ENCODE peak calls at places on chromosomes 13 and 19, in seven cellular contexts. N, Q, K, J, P, G and Z are unnamed samples.

GRCh38 chr19:50669319-50670101 is 20.3 kb downstream of the C19orf81 start:
- DNase-seq in N (no peak), Q (no peak), K (no peak), J (peak; percentile 68), P (peak; percentile 67), G (peak; percentile 78), Z (no peak)

GRCh38 chr13:76016799-76017198 is 380.7 kb downstream of the LMO7 start:
- DNase-seq in N (no peak), Q (peak; percentile 35), K (peak; percentile 25), J (peak; percentile 20), P (peak; percentile 73), G (peak; percentile 17), Z (peak; percentile 44)

GRCh38 chr19:33904681-33905080 is 108.0 kb downstream of the KCTD15 start:
- DNase-seq in N (no peak), Q (no peak), K (peak; percentile 14), J (no peak), P (peak; percentile 62), G (peak; percentile 40), Z (no peak)

GRCh38 chr13:94620286-94620896 is 18.7 kb downstream of the GPR180 start:
- DNase-seq in N (no peak), Q (peak; percentile 15), K (peak; percentile 39), J (peak; percentile 35), P (no peak), G (peak; percentile 49), Z (no peak)

GRCh38 chr19:46998445-46999142 is 21.0 kb upstream of the NPAS1 start:
- DNase-seq in N (no peak), Q (no peak), K (no peak), J (no peak), P (no peak), G (no peak), Z (no peak)

GRCh38 chr19:9799162-9799561 is 19.7 kb downstream of the FBXL12 start:
- DNase-seq in N (no peak), Q (no peak), K (no peak), J (no peak), P (no peak), G (no peak), Z (no peak)

GRCh38 chr19:8022275-8022674 is 16.8 kb upstream of the ELAVL1 start:
- DNase-seq in N (no peak), Q (no peak), K (no peak), J (peak; percentile 34), P (no peak), G (no peak), Z (no peak)

GRCh38 chr13:74450976-74451375 is 316.8 kb upstream of the KLF12 start:
- DNase-seq in N (no peak), Q (no peak), K (no peak), J (no peak), P (no peak), G (no peak), Z (no peak)

GRCh38 chr13:109668433-109669233 is 117.8 kb downstream of the IRS2 start:
- DNase-seq in N (no peak), Q (no peak), K (no peak), J (no peak), P (no peak), G (peak; percentile 66), Z (no peak)

GRCh38 chr19:35247526-35248309 is 1.1 kb upstream of the LSR start:
- DNase-seq in N (peak; percentile 46), Q (peak; percentile 95), K (peak; percentile 87), J (peak; percentile 80), P (peak; percentile 91), G (no peak), Z (peak; percentile 91)

GRCh38 chr13:60001892-60002291 is 161.8 kb downstream of the DIAPH3 start:
- DNase-seq in N (no peak), Q (no peak), K (no peak), J (no peak), P (no peak), G (no peak), Z (no peak)

GRCh38 chr13:79435549-79435948 is 29.5 kb upstream of the RBM26 start:
- DNase-seq in N (no peak), Q (no peak), K (no peak), J (no peak), P (no peak), G (no peak), Z (no peak)

GRCh38 chr13:99495478-99496321 is 5.6 kb upstream of the TM9SF2 start:
- DNase-seq in N (no peak), Q (no peak), K (peak; percentile 6), J (no peak), P (no peak), G (no peak), Z (no peak)

GRCh38 chr13:99500839-99501134 is 485 bp upstream of the TM9SF2 start:
- DNase-seq in N (no peak), Q (no peak), K (no peak), J (no peak), P (no peak), G (peak; percentile 4), Z (no peak)

GRCh38 chr13:99501135-99501951 is at the start of gene TM9SF2:
- DNase-seq in N (peak; percentile 90), Q (peak; percentile 95), K (peak; percentile 92), J (peak; percentile 80), P (peak; percentile 100), G (peak; percentile 95), Z (peak; percentile 97)

GRCh38 chr13:99496322-99497142 is 4.7 kb upstream of the TM9SF2 start:
- DNase-seq in N (peak; percentile 75), Q (peak; percentile 36), K (peak; percentile 98), J (peak; percentile 13), P (no peak), G (no peak), Z (no peak)

DNA sequence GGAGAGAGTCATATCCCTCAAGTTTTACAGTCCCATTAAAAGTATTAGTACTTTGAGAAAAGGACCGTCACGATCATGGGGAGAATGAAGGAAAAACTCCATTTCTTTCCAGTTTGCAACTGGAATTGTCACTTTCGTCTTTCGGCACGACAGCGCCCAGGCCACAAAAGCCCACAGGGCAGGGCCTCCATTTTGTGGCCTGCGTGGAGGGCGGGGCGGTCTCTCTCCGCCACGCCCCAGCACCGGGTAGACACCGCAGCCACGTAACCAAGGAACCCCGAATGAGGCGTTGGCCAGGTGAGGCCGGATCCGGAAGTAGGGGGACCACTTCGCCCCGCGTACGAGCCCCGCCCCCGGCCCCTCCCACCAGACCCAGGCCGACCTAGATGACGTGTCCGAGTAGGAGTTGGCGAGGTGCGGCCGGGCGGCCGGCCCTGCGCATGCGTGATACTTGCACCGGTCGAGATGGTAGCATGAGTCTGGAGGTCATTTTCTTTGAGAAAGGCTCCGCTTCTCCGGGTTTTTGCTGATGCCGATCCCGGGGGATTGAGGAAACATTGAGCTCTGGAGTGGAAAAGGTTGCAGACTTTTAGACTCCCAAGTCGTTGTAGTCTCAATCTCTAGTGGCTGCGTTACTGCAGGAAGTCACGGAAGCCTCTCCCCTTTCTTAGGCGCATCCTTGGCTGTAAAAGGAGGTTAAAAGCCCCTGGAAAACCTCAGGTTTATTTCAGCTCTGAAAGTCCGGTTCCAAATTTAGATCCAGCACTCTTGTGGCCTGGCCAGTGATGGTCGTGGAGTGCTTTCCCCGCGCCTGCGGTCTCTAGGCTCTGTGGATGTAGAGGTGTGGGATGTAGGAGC is 2.7 kb upstream of the TM9SF2 start:
- DNase-seq in N (peak; percentile 90), Q (peak; percentile 97), K (peak; percentile 96), J (peak; percentile 93), P (peak; percentile 96), G (peak; percentile 96), Z (peak; percentile 94)
- H3K4me1 ChIP-seq in N (peaks cover 7% of the 10 kb centered on the region), Q (peaks cover 23% of the 10 kb centered on the region), K (peaks cover 50% of the 10 kb centered on the region), J (peaks cover 11% of the 10 kb centered on the region), P (no peaks in the 10 kb centered on the region), G (peaks cover 23% of the 10 kb centered on the region), Z (no peaks in the 10 kb centered on the region)

GRCh38 chr19:18434411-18435184 is 3.3 kb downstream of the ISYNA1 start:
- DNase-seq in N (no peak), Q (no peak), K (no peak), J (no peak), P (no peak), G (no peak), Z (no peak)
- H3K4me3 ChIP-seq in N (peak overlapping the region; percentile 58), Q (no peak overlapping the region), K (no peak overlapping the region), J (peak overlapping the region; percentile 24), P (peak overlapping the region; percentile 8), G (no peak overlapping the region), Z (peak overlapping the region; percentile 24)

GRCh38 chr13:47545630-47546029 is 455.4 kb downstream of the SUCLA2 start:
- DNase-seq in N (no peak), Q (no peak), K (no peak), J (no peak), P (no peak), G (no peak), Z (no peak)

GRCh38 chr13:47546265-47546962 is 454.7 kb downstream of the SUCLA2 start:
- DNase-seq in N (no peak), Q (no peak), K (no peak), J (no peak), P (no peak), G (no peak), Z (no peak)

GRCh38 chr13:47546963-47547345 is 454.1 kb downstream of the SUCLA2 start:
- DNase-seq in N (no peak), Q (no peak), K (no peak), J (no peak), P (no peak), G (peak; percentile 5), Z (no peak)

GRCh38 chr13:47548294-47548825 is 452.7 kb downstream of the SUCLA2 start:
- DNase-seq in N (no peak), Q (no peak), K (no peak), J (no peak), P (no peak), G (no peak), Z (no peak)

DNA sequence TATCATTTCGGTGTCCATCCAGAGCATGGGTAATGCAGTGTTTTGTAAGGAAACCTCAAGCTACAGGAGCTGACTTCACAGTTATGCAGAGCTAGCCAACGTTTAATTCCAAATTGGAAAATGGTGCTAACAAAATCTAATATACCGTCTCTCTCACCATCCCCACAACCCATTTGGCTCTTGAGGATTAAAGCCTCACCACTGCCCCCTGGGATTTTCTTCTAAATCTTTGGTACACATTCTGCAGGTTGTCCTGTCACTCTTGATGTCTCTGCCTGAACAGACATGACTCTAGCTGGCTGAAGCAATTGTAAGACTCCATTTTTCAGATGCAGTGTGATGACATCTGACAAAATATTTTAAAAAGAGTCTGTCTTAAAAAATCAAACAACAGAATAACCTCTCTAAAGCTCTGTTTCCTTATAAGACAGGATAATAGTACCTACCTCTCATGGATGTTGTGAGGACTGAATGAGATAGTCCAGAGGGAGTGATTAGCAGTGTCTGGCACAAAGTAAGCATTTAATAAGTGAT is 451.8 kb downstream of the SUCLA2 start:
- DNase-seq in N (no peak), Q (no peak), K (no peak), J (no peak), P (no peak), G (no peak), Z (no peak)
- TF ChIP-seq YY1 in N (no peak), Q (no peak), K (no peak), J (no peak), P (no peak), G (no peak), Z (no peak)

GRCh38 chr13:45825124-45825650 is 26.4 kb downstream of the SIAH3 start:
- DNase-seq in N (no peak), Q (no peak), K (no peak), J (no peak), P (peak; percentile 20), G (peak; percentile 35), Z (no peak)

GRCh38 chr13:45830121-45830520 is 21.4 kb downstream of the SIAH3 start:
- DNase-seq in N (no peak), Q (no peak), K (no peak), J (no peak), P (peak; percentile 19), G (no peak), Z (no peak)

GRCh38 chr13:45828253-45828968 is 23.1 kb downstream of the SIAH3 start:
- DNase-seq in N (no peak), Q (no peak), K (no peak), J (no peak), P (peak; percentile 37), G (no peak), Z (peak; percentile 55)

GRCh38 chr13:45826741-45827140 is 24.8 kb downstream of the SIAH3 start:
- DNase-seq in N (peak; percentile 32), Q (no peak), K (no peak), J (no peak), P (no peak), G (no peak), Z (no peak)

GRCh38 chr13:45827318-45827717 is 24.2 kb downstream of the SIAH3 start:
- DNase-seq in N (no peak), Q (no peak), K (no peak), J (no peak), P (peak; percentile 14), G (no peak), Z (no peak)
- H3K4me1 ChIP-seq in N (no peaks in the 10 kb centered on the region), Q (no peaks in the 10 kb centered on the region), K (no peaks in the 10 kb centered on the region), J (no peaks in the 10 kb centered on the region), P (peaks cover 10% of the 10 kb centered on the region), G (peaks cover 26% of the 10 kb centered on the region), Z (no peaks in the 10 kb centered on the region)